ENCODE peak calls at places on chromosomes 13 and 19, in five cellular contexts. Y is nephron progenitor cell; N is activated CD4-positive, alpha-beta T cell treated with anti-CD3 and anti-CD28 coated beads, Interleukin-2, amount 50 U/mL, for 24 hours; C is T-helper 1 cell; Q is CD4-positive, alpha-beta T cell. V is an unnamed sample.

GRCh38 chr13:69468624-69469023 is 639.0 kb upstream of the ATXN8OS start:
- DNase-seq in Y (no peak), N (no peak), C (no peak), Q (no peak), V (no peak)

GRCh38 chr19:12648088-12648487 is 18.5 kb downstream of the MAN2B1 start:
- DNase-seq in Y (no peak), N (no peak), C (no peak), Q (no peak), V (no peak)

GRCh38 chr19:51166846-51167490 is 24.9 kb downstream of the SIGLEC7 start:
- DNase-seq in Y (no peak), N (no peak), C (peak), Q (no peak), V (peak)

GRCh38 chr19:1780272-1780957 is 27.1 kb downstream of the ONECUT3 start:
- DNase-seq in Y (no peak), N (no peak), C (no peak), Q (no peak), V (no peak)

GRCh38 chr19:51142119-51142518 is at the start of gene SIGLEC7:
- DNase-seq in Y (no peak), N (no peak), C (no peak), Q (no peak), V (no peak)

GRCh38 chr19:10430505-10431253 is 10.3 kb downstream of the PDE4A start:
- DNase-seq in Y (peak), N (no peak), C (no peak), Q (no peak), V (no peak)

GRCh38 chr13:101490400-101491015 is 38.0 kb downstream of the ITGBL1 start:
- DNase-seq in Y (no peak), N (no peak), C (no peak), Q (no peak), V (no peak)

GRCh38 chr19:13350072-13350471 is 156.2 kb downstream of the CACNA1A start:
- DNase-seq in Y (no peak), N (no peak), C (no peak), Q (no peak), V (no peak)

GRCh38 chr13:32309812-32310706 is 5.1 kb downstream of the ZAR1L start:
- DNase-seq in Y (peak), N (peak), C (peak), Q (no peak), V (no peak)

GRCh38 chr19:44700547-44700946 is 1.6 kb downstream of the CEACAM16 start:
- DNase-seq in Y (no peak), N (no peak), C (no peak), Q (no peak), V (no peak)

GRCh38 chr13:32737111-32737571 is 150.9 kb downstream of the PDS5B start:
- DNase-seq in Y (no peak), N (no peak), C (peak), Q (no peak), V (no peak)

GRCh38 chr19:17946965-17947784 is 14.4 kb downstream of the CCDC124 start:
- DNase-seq in Y (no peak), N (no peak), C (no peak), Q (no peak), V (no peak)

GRCh38 chr19:33261511-33262192 is 36.0 kb upstream of the SLC7A10 start:
- DNase-seq in Y (no peak), N (no peak), C (no peak), Q (no peak), V (no peak)

GRCh38 chr19:58559275-58560006 is 1.0 kb upstream of the UBE2M start:
- DNase-seq in Y (peak), N (peak), C (peak), Q (peak), V (peak)

GRCh38 chr19:407501-408440 is 1.2 kb downstream of the C2CD4C start:
- DNase-seq in Y (no peak), N (no peak), C (no peak), Q (no peak), V (no peak)

GRCh38 chr19:30076101-30076551 is 134.1 kb downstream of the URI1 start:
- DNase-seq in Y (no peak), N (no peak), C (no peak), Q (no peak), V (no peak)

GRCh38 chr19:15432018-15432494 is 13.3 kb upstream of the AKAP8L start:
- DNase-seq in Y (peak), N (no peak), C (no peak), Q (no peak), V (peak)

GRCh38 chr19:33778089-33778791 is 18.4 kb upstream of the KCTD15 start:
- DNase-seq in Y (peak), N (peak), C (peak), Q (peak), V (peak)

GRCh38 chr13:30577381-30577780 is 40.3 kb upstream of the USPL1 start:
- DNase-seq in Y (no peak), N (no peak), C (peak), Q (peak), V (peak)

GRCh38 chr19:16330368-16330801 is 5.8 kb downstream of the KLF2 start:
- DNase-seq in Y (no peak), N (peak), C (peak), Q (peak), V (peak)

GRCh38 chr19:6484831-6485230 is 3.2 kb upstream of the DENND1C start:
- DNase-seq in Y (no peak), N (no peak), C (no peak), Q (no peak), V (no peak)

GRCh38 chr19:39008137-39008536 is 24.2 kb downstream of the FBXO27 start:
- DNase-seq in Y (no peak), N (no peak), C (no peak), Q (no peak), V (no peak)

GRCh38 chr19:41302624-41303351 is 7.2 kb upstream of the CCDC97 start:
- DNase-seq in Y (no peak), N (peak), C (peak), Q (peak), V (peak)

GRCh38 chr13:46575321-46575721 is 22.4 kb downstream of the LRCH1 start:
- DNase-seq in Y (no peak), N (no peak), C (no peak), Q (no peak), V (no peak)

GRCh38 chr13:95644611-95645052 is at the start of gene DZIP1:
- DNase-seq in Y (peak), N (no peak), C (peak), Q (no peak), V (peak)

GRCh38 chr13:44271915-44272341 is 101.7 kb upstream of the SERP2 start:
- DNase-seq in Y (no peak), N (no peak), C (no peak), Q (no peak), V (no peak)

GRCh38 chr19:42250666-42251531 is 4.0 kb downstream of the ERF start:
- DNase-seq in Y (no peak), N (no peak), C (no peak), Q (no peak), V (peak)

GRCh38 chr13:31595568-31595967 is 143.8 kb upstream of the RXFP2 start:
- DNase-seq in Y (no peak), N (no peak), C (no peak), Q (no peak), V (no peak)

GRCh38 chr19:30896551-30896950 is 452.7 kb downstream of the TSHZ3 start:
- DNase-seq in Y (no peak), N (no peak), C (no peak), Q (no peak), V (no peak)

GRCh38 chr19:47142779-47143178 is 12.1 kb downstream of the SAE1 start:
- DNase-seq in Y (no peak), N (no peak), C (no peak), Q (no peak), V (no peak)

GRCh38 chr13:38350114-38350617 is 515 bp downstream of the UFM1 start:
- DNase-seq in Y (peak), N (peak), C (no peak), Q (peak), V (peak)

GRCh38 chr13:75139291-75139690 is 342.7 kb downstream of the TBC1D4 start:
- DNase-seq in Y (no peak), N (no peak), C (no peak), Q (no peak), V (no peak)

GRCh38 chr19:15323496-15324235 is 8.7 kb downstream of the BRD4 start:
- DNase-seq in Y (no peak), N (no peak), C (no peak), Q (no peak), V (no peak)

GRCh38 chr13:23959231-23959862 is 62.0 kb upstream of the C1QTNF9B start:
- DNase-seq in Y (no peak), N (no peak), C (no peak), Q (no peak), V (no peak)

GRCh38 chr19:8578642-8579265 is 1.5 kb upstream of the MYO1F start:
- DNase-seq in Y (peak), N (peak), C (peak), Q (peak), V (peak)

GRCh38 chr19:1131718-1132552 is 28.1 kb downstream of the GPX4 start:
- DNase-seq in Y (peak), N (peak), C (peak), Q (peak), V (peak)

GRCh38 chr13:95180513-95181245 is 120.6 kb downstream of the ABCC4 start:
- DNase-seq in Y (no peak), N (no peak), C (no peak), Q (no peak), V (no peak)

GRCh38 chr19:3554254-3555083 is 2.9 kb downstream of the MFSD12 start:
- DNase-seq in Y (no peak), N (no peak), C (peak), Q (peak), V (no peak)

GRCh38 chr13:93721483-93721882 is 494.9 kb downstream of the GPC6 start:
- DNase-seq in Y (no peak), N (no peak), C (no peak), Q (no peak), V (no peak)